ENCODE peak calls at places on chromosomes 2 and 18, in seven cellular contexts. T is sciatic nerve; A is naive thymus-derived CD4-positive, alpha-beta T cell; F is H54; Q is cardiac fibroblast; M is sigmoid colon; O is stimulated activated CD8-positive, alpha-beta memory T cell treated with anti-CD3 and anti-CD28 coated beads, Interleukin-15, amount 100 ng/mL, for 24 hours. U is an unnamed sample.
A peak's percentile ranks its signal among the peaks of the same experiment; 100 is the strongest.

GRCh38 chr2:158772306-158773078 is 22.6 kb upstream of the DAPL1 start:
- DNase-seq in O (no peak), T (no peak), Q (no peak), M (no peak), F (no peak), A (no peak), U (peak; percentile 15)

GRCh38 chr2:152661076-152661475 is 56.2 kb downstream of the PRPF40A start:
- DNase-seq in A (no peak), T (no peak), M (no peak), F (no peak), Q (no peak), O (no peak), U (no peak)

GRCh38 chr2:170146784-170147183 is 31.2 kb upstream of the MYO3B start:
- DNase-seq in A (no peak), M (no peak), O (no peak), F (no peak), T (no peak), Q (no peak), U (no peak)

GRCh38 chr2:69131983-69132675 is 119.2 kb downstream of the ANTXR1 start:
- DNase-seq in O (no peak), M (no peak), Q (no peak), F (no peak), T (no peak), A (no peak), U (no peak)

GRCh38 chr2:55877101-55877500 is 46.5 kb downstream of the EFEMP1 start:
- DNase-seq in Q (peak; percentile 51), F (no peak), M (no peak), T (no peak), O (no peak), A (no peak), U (no peak)

GRCh38 chr18:24976502-24976901 is 375.5 kb downstream of the ZNF521 start:
- DNase-seq in O (no peak), Q (no peak), T (no peak), A (no peak), F (no peak), M (no peak), U (no peak)

GRCh38 chr2:949894-950626 is 589 bp upstream of the SNTG2 start:
- DNase-seq in Q (no peak), A (no peak), M (no peak), F (no peak), O (no peak), T (no peak), U (peak; percentile 28)

GRCh38 chr18:14174706-14175085 is 42.5 kb upstream of the ZNF519 start:
- DNase-seq in T (no peak), F (no peak), M (no peak), A (peak; percentile 11), Q (no peak), O (no peak), U (no peak)

GRCh38 chr18:12014091-12014490 is 32.8 kb downstream of the IMPA2 start:
- DNase-seq in Q (no peak), M (no peak), A (no peak), F (no peak), O (no peak), T (no peak), U (no peak)